ENCODE peak calls at places on chromosomes 13 and 19, in six cellular contexts. K, C, S, Z, I and M are unnamed samples.
A peak's percentile ranks its signal among the peaks of the same experiment; 100 is the strongest.

GRCh38 chr19:13930402-13930801 is 7.8 kb downstream of the PODNL1 start:
- DNase-seq in K (no peak), C (no peak), S (no peak), Z (no peak), I (no peak), M (no peak)

GRCh38 chr13:98327326-98328314 is 150.6 kb upstream of the RNF113B start:
- DNase-seq in K (no peak), C (peak; percentile 29), S (peak; percentile 80), Z (no peak), I (peak; percentile 78), M (peak; percentile 47)

GRCh38 chr13:96632536-96633320 is 361.5 kb downstream of the OXGR1 start:
- DNase-seq in K (no peak), C (no peak), S (no peak), Z (no peak), I (no peak), M (no peak)

GRCh38 chr13:33283195-33283910 is 2.2 kb downstream of the STARD13 start:
- DNase-seq in K (no peak), C (no peak), S (no peak), Z (no peak), I (no peak), M (no peak)

GRCh38 chr13:71712988-71713653 is 153.9 kb downstream of the DACH1 start:
- DNase-seq in K (no peak), C (no peak), S (no peak), Z (peak; percentile 25), I (no peak), M (no peak)

GRCh38 chr19:46211201-46211881 is 18.2 kb upstream of the IGFL1 start:
- DNase-seq in K (no peak), C (no peak), S (peak; percentile 13), Z (peak; percentile 59), I (no peak), M (no peak)

GRCh38 chr19:19628499-19629134 is 597 bp upstream of the LPAR2 start:
- DNase-seq in K (no peak), C (no peak), S (peak; percentile 13), Z (no peak), I (peak; percentile 48), M (no peak)

GRCh38 chr13:40181203-40181845 is 485.1 kb downstream of the FOXO1 start:
- DNase-seq in K (no peak), C (no peak), S (no peak), Z (no peak), I (peak; percentile 17), M (peak; percentile 87)

GRCh38 chr19:3033595-3034193 is 4.6 kb upstream of the TLE2 start:
- DNase-seq in K (no peak), C (no peak), S (no peak), Z (no peak), I (no peak), M (no peak)

GRCh38 chr13:31131470-31131961 is 30.2 kb downstream of the HSPH1 start:
- DNase-seq in K (no peak), C (no peak), S (no peak), Z (no peak), I (no peak), M (no peak)

GRCh38 chr13:94169783-94170513 is 309.5 kb downstream of the DCT start:
- DNase-seq in K (peak; percentile 26), C (no peak), S (peak; percentile 46), Z (peak; percentile 52), I (no peak), M (peak; percentile 48)

GRCh38 chr19:43743059-43743458 is 11.7 kb downstream of the SMG9 start:
- DNase-seq in K (no peak), C (no peak), S (peak; percentile 55), Z (no peak), I (peak; percentile 57), M (peak; percentile 77)

GRCh38 chr19:53980553-53981407 is 10.7 kb upstream of the CACNG6 start:
- DNase-seq in K (no peak), C (no peak), S (no peak), Z (peak; percentile 74), I (peak; percentile 19), M (peak; percentile 96)

GRCh38 chr13:75417006-75417384 is 65.0 kb downstream of the TBC1D4 start:
- DNase-seq in K (peak; percentile 13), C (no peak), S (no peak), Z (peak; percentile 69), I (no peak), M (no peak)

GRCh38 chr13:31951215-31951678 is 80.3 kb upstream of the FRY start:
- DNase-seq in K (peak; percentile 59), C (no peak), S (peak; percentile 74), Z (peak; percentile 75), I (peak; percentile 70), M (peak; percentile 14)

GRCh38 chr19:7349961-7350711 is 1.4 kb downstream of the ARHGEF18 start:
- DNase-seq in K (no peak), C (no peak), S (no peak), Z (no peak), I (no peak), M (no peak)

GRCh38 chr19:37136118-37136517 is 36.4 kb downstream of the ZNF585A start:
- DNase-seq in K (no peak), C (no peak), S (no peak), Z (no peak), I (no peak), M (no peak)

GRCh38 chr19:4058696-4059492 is 7.8 kb downstream of the ZBTB7A start:
- DNase-seq in K (no peak), C (no peak), S (no peak), Z (peak; percentile 70), I (no peak), M (no peak)

DNA sequence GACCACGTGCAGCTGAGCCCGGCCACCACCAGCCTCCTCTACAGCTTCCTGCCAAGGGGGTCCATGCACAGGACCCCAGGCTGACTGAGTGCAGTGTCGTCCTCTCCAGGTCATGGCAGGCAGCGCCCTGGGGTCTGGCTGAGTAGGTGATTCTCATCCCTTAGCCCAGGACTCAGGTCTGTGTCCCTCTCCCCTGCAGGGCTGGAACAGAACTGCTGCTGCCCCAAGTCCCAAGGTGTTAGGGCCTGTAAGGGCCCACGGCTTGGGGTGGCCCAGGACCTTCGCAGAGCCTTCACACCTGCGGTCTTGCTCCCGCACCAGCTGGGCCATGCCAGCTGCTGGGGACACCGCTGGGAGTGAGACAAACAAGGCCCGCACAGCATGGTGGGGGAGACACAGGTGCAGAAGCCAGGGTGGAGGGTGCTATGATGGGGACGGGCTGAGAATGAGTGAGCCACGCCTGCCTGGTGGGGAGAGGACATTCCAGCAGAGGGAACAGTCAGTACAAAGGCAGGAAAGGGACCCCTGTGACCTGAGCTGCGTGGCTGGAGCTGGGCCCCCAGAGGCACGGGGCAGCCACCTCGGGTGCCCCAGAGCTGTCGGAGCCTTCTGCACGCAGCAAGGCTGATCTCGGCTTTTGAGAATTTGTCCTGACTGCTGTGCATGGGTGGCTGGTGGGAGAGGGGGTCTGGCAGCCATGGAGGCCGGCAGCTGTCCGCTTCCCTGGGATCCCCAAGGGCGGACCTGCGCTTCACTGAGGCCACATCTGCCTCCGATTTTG is 11.9 kb downstream of the PLEKHF1 start:
- DNase-seq in K (no peak), C (no peak), S (no peak), Z (peak; percentile 78), I (no peak), M (no peak)
- TF ChIP-seq CTCF in K (no peak), C (no peak), S (no peak), Z (no peak), I (no peak), M (no peak)

GRCh38 chr13:102460806-102461205 is 59.0 kb upstream of the FGF14 start:
- DNase-seq in K (no peak), C (no peak), S (no peak), Z (no peak), I (no peak), M (no peak)

GRCh38 chr13:102466836-102467235 is 65.0 kb upstream of the FGF14 start:
- DNase-seq in K (no peak), C (no peak), S (no peak), Z (no peak), I (no peak), M (no peak)

DNA sequence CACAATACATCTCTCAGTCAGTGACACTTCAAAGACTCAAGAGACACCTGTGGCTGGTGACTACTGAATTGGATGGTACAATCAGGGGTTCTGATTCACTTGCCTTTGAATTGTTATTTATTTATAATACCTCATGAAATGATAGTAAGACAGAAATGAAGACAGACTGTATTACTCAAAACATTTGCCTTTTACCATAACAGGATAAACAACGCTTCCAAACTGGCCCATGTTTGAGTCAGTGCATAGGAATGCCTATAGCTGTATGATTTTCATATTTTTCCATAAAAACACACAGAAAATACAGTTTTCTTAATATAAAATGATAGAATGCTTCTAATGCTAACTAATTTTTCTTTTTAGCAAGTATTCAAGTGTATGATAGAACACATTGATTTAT is 59.5 kb upstream of the FGF14 start:
- DNase-seq in K (no peak), C (no peak), S (no peak), Z (no peak), I (no peak), M (no peak)
- H3K4me3 ChIP-seq in K (no peak overlapping the region), C (no peak overlapping the region), S (no peak overlapping the region), Z (no peak overlapping the region), I (no peak overlapping the region), M (no peak overlapping the region)

GRCh38 chr19:50893047-50893737 is 18.0 kb downstream of the KLK4 start:
- DNase-seq in K (no peak), C (no peak), S (no peak), Z (no peak), I (no peak), M (no peak)
- TF ChIP-seq CTCF in K (no peak), C (no peak), S (no peak), Z (no peak), I (no peak), M (no peak)

GRCh38 chr19:1259873-1260748 is 9.0 kb upstream of the CIRBP start:
- DNase-seq in K (no peak), C (no peak), S (no peak), Z (no peak), I (no peak), M (no peak)
- H3K4me3 ChIP-seq in K (no peak overlapping the region), C (peak overlapping the region; percentile 17), S (peak overlapping the region; percentile 22), Z (peak overlapping the region; percentile 78), I (no peak overlapping the region), M (no peak overlapping the region)